ENCODE peak calls at places on chromosomes 13 and 19, in seven cellular contexts. One of them, this sample, is unnamed.

GRCh38 chr19:47097396-47098217 is 16.0 kb downstream of the ZC3H4 start:
- DNase-seq in thyroid gland: peak; percentile 78
- DNase-seq in upper lobe of right lung: no peak
- DNase-seq in ascending aorta: no peak
- DNase-seq in ovary: no peak
- DNase-seq in heart left ventricle: peak; percentile 70
- DNase-seq in stomach: peak; percentile 59
- DNase-seq in this sample: no peak

GRCh38 chr13:97119899-97120745 is 102.0 kb upstream of the MBNL2 start:
- DNase-seq in thyroid gland: no peak
- DNase-seq in upper lobe of right lung: no peak
- DNase-seq in ascending aorta: no peak
- DNase-seq in ovary: no peak
- DNase-seq in heart left ventricle: no peak
- DNase-seq in stomach: no peak
- DNase-seq in this sample: no peak

GRCh38 chr19:4077800-4078683 is 11.3 kb upstream of the ZBTB7A start:
- DNase-seq in thyroid gland: peak; percentile 63
- DNase-seq in upper lobe of right lung: peak; percentile 89
- DNase-seq in ascending aorta: no peak
- DNase-seq in ovary: peak; percentile 87
- DNase-seq in heart left ventricle: peak; percentile 88
- DNase-seq in stomach: peak; percentile 63
- DNase-seq in this sample: no peak

GRCh38 chr19:1827566-1828278 is 15.6 kb upstream of the ATP8B3 start:
- DNase-seq in thyroid gland: no peak
- DNase-seq in upper lobe of right lung: no peak
- DNase-seq in ascending aorta: no peak
- DNase-seq in ovary: no peak
- DNase-seq in heart left ventricle: no peak
- DNase-seq in stomach: no peak
- DNase-seq in this sample: no peak

GRCh38 chr19:53958168-53958571 is 4.6 kb upstream of the CACNG8 start:
- DNase-seq in thyroid gland: no peak
- DNase-seq in upper lobe of right lung: peak; percentile 49
- DNase-seq in ascending aorta: no peak
- DNase-seq in ovary: no peak
- DNase-seq in heart left ventricle: no peak
- DNase-seq in stomach: no peak
- DNase-seq in this sample: no peak

GRCh38 chr13:73913043-73913740 is 221.0 kb downstream of the KLF12 start:
- DNase-seq in thyroid gland: no peak
- DNase-seq in upper lobe of right lung: no peak
- DNase-seq in ascending aorta: no peak
- DNase-seq in ovary: no peak
- DNase-seq in heart left ventricle: no peak
- DNase-seq in stomach: no peak
- DNase-seq in this sample: no peak

GRCh38 chr13:27980280-27980998 is 8.1 kb downstream of the URAD start:
- DNase-seq in thyroid gland: no peak
- DNase-seq in upper lobe of right lung: peak; percentile 33
- DNase-seq in ascending aorta: no peak
- DNase-seq in ovary: no peak
- DNase-seq in heart left ventricle: no peak
- DNase-seq in stomach: no peak
- DNase-seq in this sample: no peak

GRCh38 chr19:13841339-13842293 is 35.3 kb upstream of the NANOS3 start:
- DNase-seq in thyroid gland: peak; percentile 52
- DNase-seq in upper lobe of right lung: peak; percentile 90
- DNase-seq in ascending aorta: no peak
- DNase-seq in ovary: no peak
- DNase-seq in heart left ventricle: no peak
- DNase-seq in stomach: peak; percentile 78
- DNase-seq in this sample: no peak

GRCh38 chr19:3333662-3334061 is 32.7 kb upstream of the NFIC start:
- DNase-seq in thyroid gland: no peak
- DNase-seq in upper lobe of right lung: no peak
- DNase-seq in ascending aorta: no peak
- DNase-seq in ovary: no peak
- DNase-seq in heart left ventricle: no peak
- DNase-seq in stomach: no peak
- DNase-seq in this sample: no peak

GRCh38 chr19:42270346-42271044 is 1.4 kb downstream of the CIC start:
- DNase-seq in thyroid gland: peak; percentile 62
- DNase-seq in upper lobe of right lung: peak; percentile 80
- DNase-seq in ascending aorta: peak; percentile 75
- DNase-seq in ovary: peak; percentile 74
- DNase-seq in heart left ventricle: no peak
- DNase-seq in stomach: peak; percentile 63
- DNase-seq in this sample: no peak

GRCh38 chr13:105426454-105426853 is 1109.0 kb downstream of the EFNB2 start:
- DNase-seq in thyroid gland: no peak
- DNase-seq in upper lobe of right lung: no peak
- DNase-seq in ascending aorta: no peak
- DNase-seq in ovary: no peak
- DNase-seq in heart left ventricle: no peak
- DNase-seq in stomach: no peak
- DNase-seq in this sample: no peak

GRCh38 chr13:25857830-25858229 is 194.0 kb downstream of the SHISA2 start:
- DNase-seq in thyroid gland: no peak
- DNase-seq in upper lobe of right lung: no peak
- DNase-seq in ascending aorta: no peak
- DNase-seq in ovary: no peak
- DNase-seq in heart left ventricle: no peak
- DNase-seq in stomach: no peak
- DNase-seq in this sample: no peak

GRCh38 chr13:95182570-95183285 is 118.5 kb downstream of the ABCC4 start:
- DNase-seq in thyroid gland: no peak
- DNase-seq in upper lobe of right lung: no peak
- DNase-seq in ascending aorta: no peak
- DNase-seq in ovary: no peak
- DNase-seq in heart left ventricle: no peak
- DNase-seq in stomach: no peak
- DNase-seq in this sample: no peak

GRCh38 chr19:8631425-8631819 is 989 bp downstream of the NFILZ start:
- DNase-seq in thyroid gland: no peak
- DNase-seq in upper lobe of right lung: no peak
- DNase-seq in ascending aorta: no peak
- DNase-seq in ovary: no peak
- DNase-seq in heart left ventricle: peak; percentile 66
- DNase-seq in stomach: no peak
- DNase-seq in this sample: no peak

GRCh38 chr19:48554385-48555091 is 2.6 kb downstream of the SULT2B1 start:
- DNase-seq in thyroid gland: peak; percentile 83
- DNase-seq in upper lobe of right lung: no peak
- DNase-seq in ascending aorta: no peak
- DNase-seq in ovary: no peak
- DNase-seq in heart left ventricle: no peak
- DNase-seq in stomach: no peak
- DNase-seq in this sample: no peak

GRCh38 chr19:48553676-48554384 is 1.9 kb downstream of the SULT2B1 start:
- DNase-seq in thyroid gland: peak; percentile 57
- DNase-seq in upper lobe of right lung: no peak
- DNase-seq in ascending aorta: no peak
- DNase-seq in ovary: no peak
- DNase-seq in heart left ventricle: no peak
- DNase-seq in stomach: peak; percentile 45
- DNase-seq in this sample: no peak

GRCh38 chr19:48549380-48549779 is 2.6 kb upstream of the SULT2B1 start:
- DNase-seq in thyroid gland: no peak
- DNase-seq in upper lobe of right lung: no peak
- DNase-seq in ascending aorta: no peak
- DNase-seq in ovary: no peak
- DNase-seq in heart left ventricle: no peak
- DNase-seq in stomach: no peak
- DNase-seq in this sample: no peak

GRCh38 chr19:48551437-48552302 is at the start of gene SULT2B1:
- DNase-seq in thyroid gland: peak; percentile 81
- DNase-seq in upper lobe of right lung: peak; percentile 86
- DNase-seq in ascending aorta: no peak
- DNase-seq in ovary: no peak
- DNase-seq in heart left ventricle: peak; percentile 21
- DNase-seq in stomach: peak; percentile 85
- DNase-seq in this sample: no peak

DNA sequence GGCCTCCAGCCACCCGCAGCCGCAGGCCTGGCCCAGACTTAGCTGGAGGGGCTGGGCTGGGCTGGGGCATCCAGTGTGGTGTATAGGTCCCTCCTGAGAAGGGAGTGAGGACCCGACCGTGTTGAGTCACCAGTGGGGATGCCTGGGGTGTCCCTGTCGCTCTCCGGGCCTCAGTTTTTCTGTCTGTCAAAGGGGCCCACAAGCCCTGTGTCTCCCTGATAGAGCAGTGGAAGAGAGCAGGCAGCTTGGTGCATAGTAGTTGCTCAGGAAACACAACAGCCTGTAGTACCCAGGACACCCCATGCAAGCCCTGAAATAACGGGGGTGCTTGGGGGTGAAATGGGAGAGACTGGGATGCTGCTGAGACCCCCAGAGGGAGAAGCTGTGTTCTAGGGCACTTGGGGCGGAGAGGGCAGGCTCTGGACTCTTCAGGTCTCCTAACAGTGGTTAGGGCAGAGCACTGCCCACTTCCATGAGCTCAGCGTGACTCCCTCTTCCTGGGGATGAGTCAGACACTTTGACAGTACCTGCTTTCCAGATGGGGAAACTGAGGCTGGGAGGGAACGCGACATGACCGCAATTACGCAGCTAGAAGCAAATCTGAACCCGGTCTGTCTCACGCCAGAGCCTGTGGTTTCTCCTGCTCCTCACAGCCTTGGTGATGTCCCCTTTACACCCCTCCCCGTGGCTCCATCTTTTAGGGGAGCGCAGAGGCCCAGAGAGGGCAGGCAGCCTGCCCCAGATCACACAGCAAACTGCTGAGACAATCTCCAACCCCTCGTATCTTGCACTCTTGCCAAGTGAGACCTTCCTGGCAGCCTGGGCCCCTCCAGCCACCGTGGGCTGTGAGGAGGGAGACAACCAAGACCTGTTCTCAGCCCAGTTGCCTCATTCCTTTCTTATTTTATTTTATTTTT is 692 bp downstream of the SULT2B1 start:
- DNase-seq in thyroid gland: no peak
- DNase-seq in upper lobe of right lung: no peak
- DNase-seq in ascending aorta: no peak
- DNase-seq in ovary: no peak
- DNase-seq in heart left ventricle: no peak
- DNase-seq in stomach: no peak
- DNase-seq in this sample: no peak
- H3K4me1 ChIP-seq in thyroid gland: peaks cover 22% of the 10 kb centered on the region
- H3K4me1 ChIP-seq in upper lobe of right lung: no peaks in the 10 kb centered on the region
- H3K4me1 ChIP-seq in ascending aorta: no peaks in the 10 kb centered on the region
- H3K4me1 ChIP-seq in ovary: peaks cover 2% of the 10 kb centered on the region
- H3K4me1 ChIP-seq in heart left ventricle: no peaks in the 10 kb centered on the region
- H3K4me1 ChIP-seq in stomach: peaks cover 5% of the 10 kb centered on the region
- H3K4me1 ChIP-seq in this sample: peaks cover 5% of the 10 kb centered on the region

DNA sequence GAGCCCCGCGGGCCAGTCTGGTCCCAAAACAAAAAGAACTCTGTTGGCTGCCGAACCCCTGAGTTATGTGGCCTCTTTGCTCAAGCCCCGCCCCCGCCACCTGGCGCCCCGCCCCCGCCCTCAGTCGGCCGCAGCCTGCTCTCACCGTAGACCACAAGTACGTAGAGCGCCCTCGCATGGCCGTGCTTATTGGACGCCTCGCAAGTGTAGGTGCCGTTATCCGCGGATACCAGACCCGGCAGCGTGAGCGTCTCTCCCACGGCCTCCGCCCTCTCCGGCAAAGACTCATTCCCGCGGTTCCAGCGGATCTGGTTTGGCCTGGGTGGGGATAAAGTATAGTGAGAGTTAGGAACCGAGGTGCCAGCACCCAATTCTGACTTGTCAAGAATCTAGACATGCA is 5.5 kb upstream of the ZNF428 start:
- DNase-seq in thyroid gland: peak; percentile 15
- DNase-seq in upper lobe of right lung: peak; percentile 83
- DNase-seq in ascending aorta: peak; percentile 27
- DNase-seq in ovary: peak; percentile 65
- DNase-seq in heart left ventricle: peak; percentile 81
- DNase-seq in stomach: peak; percentile 70
- DNase-seq in this sample: peak; percentile 10
- TF ChIP-seq CTCF in thyroid gland: no peak
- TF ChIP-seq CTCF in upper lobe of right lung: peak; percentile 15
- TF ChIP-seq CTCF in ascending aorta: no peak
- TF ChIP-seq CTCF in ovary: no peak
- TF ChIP-seq CTCF in heart left ventricle: no peak
- TF ChIP-seq CTCF in stomach: no peak
- TF ChIP-seq CTCF in this sample: peak; percentile 29

GRCh38 chr19:50361290-50362029 is 4.0 kb downstream of the NAPSA start:
- DNase-seq in thyroid gland: no peak
- DNase-seq in upper lobe of right lung: peak; percentile 86
- DNase-seq in ascending aorta: no peak
- DNase-seq in ovary: no peak
- DNase-seq in heart left ventricle: no peak
- DNase-seq in stomach: no peak
- DNase-seq in this sample: no peak
- H3K4me1 ChIP-seq in thyroid gland: peaks cover 37% of the 10 kb centered on the region
- H3K4me1 ChIP-seq in upper lobe of right lung: peaks cover 5% of the 10 kb centered on the region
- H3K4me1 ChIP-seq in ascending aorta: peaks cover 2% of the 10 kb centered on the region
- H3K4me1 ChIP-seq in ovary: peaks cover 2% of the 10 kb centered on the region
- H3K4me1 ChIP-seq in heart left ventricle: no peaks in the 10 kb centered on the region
- H3K4me1 ChIP-seq in stomach: no peaks in the 10 kb centered on the region
- H3K4me1 ChIP-seq in this sample: peaks cover 25% of the 10 kb centered on the region

GRCh38 chr19:38145627-38146026 is 78.4 kb downstream of the DPF1 start:
- DNase-seq in thyroid gland: no peak
- DNase-seq in upper lobe of right lung: no peak
- DNase-seq in ascending aorta: no peak
- DNase-seq in ovary: no peak
- DNase-seq in heart left ventricle: no peak
- DNase-seq in stomach: no peak
- DNase-seq in this sample: no peak

GRCh38 chr19:38142176-38143035 is 81.6 kb downstream of the DPF1 start:
- DNase-seq in thyroid gland: peak; percentile 8
- DNase-seq in upper lobe of right lung: no peak
- DNase-seq in ascending aorta: no peak
- DNase-seq in ovary: peak; percentile 81
- DNase-seq in heart left ventricle: peak; percentile 77
- DNase-seq in stomach: peak; percentile 34
- DNase-seq in this sample: no peak

GRCh38 chr19:38141108-38141507 is 82.9 kb downstream of the DPF1 start:
- DNase-seq in thyroid gland: no peak
- DNase-seq in upper lobe of right lung: no peak
- DNase-seq in ascending aorta: no peak
- DNase-seq in ovary: no peak
- DNase-seq in heart left ventricle: no peak
- DNase-seq in stomach: no peak
- DNase-seq in this sample: no peak

GRCh38 chr19:38144667-38145066 is 79.4 kb downstream of the DPF1 start:
- DNase-seq in thyroid gland: no peak
- DNase-seq in upper lobe of right lung: no peak
- DNase-seq in ascending aorta: no peak
- DNase-seq in ovary: no peak
- DNase-seq in heart left ventricle: no peak
- DNase-seq in stomach: no peak
- DNase-seq in this sample: no peak

DNA sequence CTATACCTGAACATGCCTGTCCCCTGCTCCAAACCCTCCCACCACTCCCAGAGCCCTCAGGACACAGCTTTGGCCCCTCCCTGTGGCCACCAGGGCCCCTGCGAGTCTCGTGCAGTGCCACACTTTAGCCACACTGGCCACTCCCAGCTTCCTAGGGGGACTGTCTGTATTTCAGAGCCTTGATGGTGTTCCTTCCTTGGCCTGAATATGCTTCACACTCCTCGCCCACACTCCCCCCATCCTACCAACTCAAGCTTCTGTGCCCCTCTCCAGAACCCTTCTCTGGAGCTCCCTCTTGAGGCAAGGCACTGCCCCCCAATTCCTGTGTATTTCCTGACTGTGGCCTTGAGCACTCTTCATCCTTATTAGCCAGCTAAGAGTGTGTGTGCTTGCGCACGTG is 80.2 kb downstream of the DPF1 start:
- DNase-seq in thyroid gland: no peak
- DNase-seq in upper lobe of right lung: no peak
- DNase-seq in ascending aorta: no peak
- DNase-seq in ovary: no peak
- DNase-seq in heart left ventricle: no peak
- DNase-seq in stomach: no peak
- DNase-seq in this sample: no peak
- TF ChIP-seq CTCF in thyroid gland: no peak
- TF ChIP-seq CTCF in upper lobe of right lung: no peak
- TF ChIP-seq CTCF in ascending aorta: no peak
- TF ChIP-seq CTCF in ovary: no peak
- TF ChIP-seq CTCF in heart left ventricle: no peak
- TF ChIP-seq CTCF in stomach: no peak
- TF ChIP-seq CTCF in this sample: no peak

This sample was measured in esophagus squamous epithelium.